ENCODE peak calls at places on chromosomes 12 and 14, in four cellular contexts. C, P, F and T are unnamed samples.

GRCh38 chr12:123580772-123581171 is 3.6 kb upstream of the TMED2 start:
- DNase-seq in C (peak; percentile 3), P (no peak), F (no peak), T (no peak)

GRCh38 chr12:132400011-132400641 is 70.7 kb upstream of the GALNT9 start:
- DNase-seq in C (no peak), P (no peak), F (no peak), T (peak; percentile 61)

GRCh38 chr12:129550353-129550752 is 353.5 kb downstream of the TMEM132D start:
- DNase-seq in C (no peak), P (no peak), F (peak; percentile 75), T (no peak)

GRCh38 chr14:31578266-31578665 is 17.1 kb downstream of the NUBPL start:
- DNase-seq in C (no peak), P (peak; percentile 71), F (no peak), T (no peak)

GRCh38 chr14:74920281-74920680 is 2.8 kb downstream of the RPS6KL1 start:
- DNase-seq in C (no peak), P (no peak), F (no peak), T (no peak)

GRCh38 chr12:116015525-116015924 is 262.0 kb downstream of the MED13L start:
- DNase-seq in C (peak; percentile 73), P (peak; percentile 85), F (no peak), T (no peak)

GRCh38 chr12:45725631-45726593 is 3.6 kb upstream of the ARID2 start:
- DNase-seq in C (peak; percentile 62), P (peak; percentile 65), F (no peak), T (no peak)

GRCh38 chr14:89723930-89724915 is 230.3 kb downstream of the EFCAB11 start:
- DNase-seq in C (no peak), P (peak; percentile 22), F (no peak), T (no peak)

GRCh38 chr12:58504539-58504938 is 415.8 kb downstream of the LRIG3 start:
- DNase-seq in C (no peak), P (no peak), F (no peak), T (no peak)

GRCh38 chr12:106106892-106107291 is 31.9 kb downstream of the NUAK1 start:
- DNase-seq in C (peak; percentile 39), P (peak; percentile 85), F (no peak), T (no peak)

GRCh38 chr12:130452546-130452945 is 114.9 kb downstream of the PIWIL1 start:
- DNase-seq in C (no peak), P (no peak), F (no peak), T (no peak)

GRCh38 chr12:48677782-48678181 is 4.3 kb downstream of the KANSL2 start:
- DNase-seq in C (no peak), P (peak; percentile 38), F (no peak), T (no peak)

GRCh38 chr14:101507306-101508150 is 53.8 kb upstream of the DIO3 start:
- DNase-seq in C (no peak), P (no peak), F (peak; percentile 53), T (peak; percentile 49)

GRCh38 chr12:110266980-110267620 is 13.9 kb upstream of the ATP2A2 start:
- DNase-seq in C (peak; percentile 87), P (peak; percentile 71), F (no peak), T (no peak)

GRCh38 chr12:90959538-90960139 is 4.7 kb upstream of the CCER1 start:
- DNase-seq in C (peak; percentile 58), P (peak; percentile 79), F (no peak), T (no peak)

GRCh38 chr14:79161576-79161975 is 991.4 kb downstream of the NRXN3 start:
- DNase-seq in C (peak; percentile 49), P (peak; percentile 63), F (no peak), T (no peak)

GRCh38 chr14:69980457-69981414 is 101.5 kb downstream of the SMOC1 start:
- DNase-seq in C (no peak), P (no peak), F (no peak), T (no peak)

GRCh38 chr14:89025581-89026236 is 201.3 kb downstream of the TTC8 start:
- DNase-seq in C (no peak), P (no peak), F (no peak), T (no peak)

GRCh38 chr12:57983150-57983857 is 41.9 kb downstream of the ATP23 start:
- DNase-seq in C (peak; percentile 58), P (peak; percentile 86), F (no peak), T (no peak)

GRCh38 chr12:108193922-108194321 is 64.8 kb downstream of the WSCD2 start:
- DNase-seq in C (no peak), P (peak; percentile 46), F (no peak), T (no peak)

GRCh38 chr12:50024804-50025186 is 499 bp downstream of the RACGAP1 start:
- DNase-seq in C (no peak), P (no peak), F (no peak), T (no peak)

GRCh38 chr14:32307881-32308582 is 21.1 kb upstream of the AKAP6 start:
- DNase-seq in C (peak; percentile 37), P (no peak), F (no peak), T (no peak)

GRCh38 chr12:2586159-2587035 is 208.4 kb upstream of the FKBP4 start:
- DNase-seq in C (peak; percentile 50), P (no peak), F (peak; percentile 3), T (no peak)

GRCh38 chr14:68408680-68409079 is 384.2 kb downstream of the ZFP36L1 start:
- DNase-seq in C (no peak), P (peak; percentile 75), F (no peak), T (no peak)
- TF ChIP-seq CTCF in C (peak; percentile 23), P (peak; percentile 54), F (no peak), T (peak; percentile 49)

DNA sequence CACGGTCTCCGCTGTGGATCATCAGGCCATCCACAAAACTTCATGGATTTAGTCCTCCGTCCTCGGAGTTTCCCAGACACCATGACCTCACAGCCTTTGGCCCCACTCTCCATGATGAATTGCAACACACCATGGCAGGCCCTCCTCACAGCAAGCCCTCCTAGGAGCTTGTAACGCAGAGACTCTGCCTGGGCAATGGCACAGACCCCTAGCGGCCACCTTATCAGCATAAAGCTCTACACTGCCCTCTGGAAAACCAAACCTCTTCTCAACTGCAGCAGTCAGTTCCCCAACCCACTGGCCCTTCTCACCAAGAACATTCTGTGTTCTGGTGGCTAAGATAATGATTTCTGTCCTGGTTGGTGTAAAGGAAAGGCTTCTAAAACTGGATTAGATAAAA is 238.4 kb upstream of the USP15 start:
- DNase-seq in C (no peak), P (no peak), F (no peak), T (no peak)
- TF ChIP-seq CTCF in C (no peak), P (no peak), F (no peak), T (no peak)

GRCh38 chr12:99066726-99067125 is 421.6 kb downstream of the APAF1 start:
- DNase-seq in C (no peak), P (no peak), F (no peak), T (no peak)

GRCh38 chr12:99067171-99067785 is 422.2 kb downstream of the APAF1 start:
- DNase-seq in C (no peak), P (no peak), F (no peak), T (no peak)

DNA sequence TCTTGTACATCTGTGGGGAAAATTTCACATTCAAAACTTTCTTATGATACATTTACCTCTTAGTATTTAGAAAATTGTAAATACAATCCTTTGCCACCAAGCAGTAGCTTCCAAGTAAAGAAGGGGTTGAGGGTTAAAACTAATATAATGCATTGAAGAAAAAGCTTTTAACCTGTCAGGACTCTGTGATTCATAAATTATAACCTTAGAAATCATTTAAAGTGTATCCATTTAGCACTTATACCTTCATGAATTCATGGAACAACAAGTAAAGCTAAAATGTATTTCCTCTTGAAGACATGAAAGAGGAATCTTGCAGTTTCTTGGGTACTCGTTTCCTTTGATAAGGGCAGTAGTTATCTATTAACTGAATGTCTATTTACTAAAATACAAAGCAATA is 424.3 kb downstream of the APAF1 start:
- DNase-seq in C (no peak), P (no peak), F (no peak), T (no peak)
- TF ChIP-seq CTCF in C (no peak), P (no peak), F (no peak), T (no peak)

GRCh38 chr14:21748869-21749303 is 75.3 kb upstream of the OR4E1 start:
- DNase-seq in C (peak; percentile 45), P (peak; percentile 61), F (peak; percentile 48), T (no peak)
- TF ChIP-seq CTCF in C (peak; percentile 83), P (peak; percentile 78), F (peak; percentile 67), T (peak; percentile 79)

GRCh38 chr14:28778718-28779117 is 12.1 kb downstream of the FOXG1 start:
- DNase-seq in C (no peak), P (no peak), F (no peak), T (no peak)
- TF ChIP-seq CTCF in C (no peak), P (no peak), F (no peak), T (no peak)